ENCODE peak calls at places on chromosomes 13 and 19, in nine cellular contexts. One of them, this sample, is unnamed.

GRCh38 chr13:30373727-30374126 is 48.6 kb upstream of the UBE2L5 start:
- DNase-seq in PC-9: no peak
- DNase-seq in ovary: no peak
- DNase-seq in CD4-positive, alpha-beta memory T cell: no peak
- DNase-seq in astrocyte: no peak
- DNase-seq in right lobe of liver: no peak
- DNase-seq in A549: no peak
- DNase-seq in aorta: peak; percentile 60
- DNase-seq in small intestine: no peak
- DNase-seq in this sample: no peak

GRCh38 chr19:558770-559439 is 13.5 kb upstream of the BSG start:
- DNase-seq in PC-9: no peak
- DNase-seq in ovary: peak; percentile 77
- DNase-seq in CD4-positive, alpha-beta memory T cell: no peak
- DNase-seq in astrocyte: no peak
- DNase-seq in right lobe of liver: no peak
- DNase-seq in A549: no peak
- DNase-seq in aorta: no peak
- DNase-seq in small intestine: no peak
- DNase-seq in this sample: no peak

GRCh38 chr13:108087813-108088212 is 127.5 kb downstream of the LIG4 start:
- DNase-seq in PC-9: no peak
- DNase-seq in ovary: no peak
- DNase-seq in CD4-positive, alpha-beta memory T cell: no peak
- DNase-seq in astrocyte: no peak
- DNase-seq in right lobe of liver: no peak
- DNase-seq in A549: no peak
- DNase-seq in aorta: no peak
- DNase-seq in small intestine: no peak
- DNase-seq in this sample: no peak

GRCh38 chr19:4175669-4175931 is 6.8 kb downstream of the SIRT6 start:
- DNase-seq in PC-9: no peak
- DNase-seq in ovary: no peak
- DNase-seq in CD4-positive, alpha-beta memory T cell: no peak
- DNase-seq in astrocyte: no peak
- DNase-seq in right lobe of liver: no peak
- DNase-seq in A549: no peak
- DNase-seq in aorta: no peak
- DNase-seq in small intestine: no peak
- DNase-seq in this sample: no peak

GRCh38 chr19:13781547-13781946 is 7.3 kb downstream of the C19orf53 start:
- DNase-seq in PC-9: no peak
- DNase-seq in ovary: peak; percentile 67
- DNase-seq in CD4-positive, alpha-beta memory T cell: no peak
- DNase-seq in astrocyte: peak; percentile 91
- DNase-seq in right lobe of liver: no peak
- DNase-seq in A549: no peak
- DNase-seq in aorta: peak; percentile 92
- DNase-seq in small intestine: no peak
- DNase-seq in this sample: peak; percentile 82

GRCh38 chr19:49893135-49893534 is 3.6 kb downstream of the IL4I1 start:
- DNase-seq in PC-9: no peak
- DNase-seq in ovary: no peak
- DNase-seq in CD4-positive, alpha-beta memory T cell: no peak
- DNase-seq in astrocyte: no peak
- DNase-seq in right lobe of liver: no peak
- DNase-seq in A549: no peak
- DNase-seq in aorta: no peak
- DNase-seq in small intestine: no peak
- DNase-seq in this sample: no peak

GRCh38 chr13:57632276-57633140 is 964 bp downstream of the PCDH17 start:
- DNase-seq in PC-9: no peak
- DNase-seq in ovary: no peak
- DNase-seq in CD4-positive, alpha-beta memory T cell: no peak
- DNase-seq in astrocyte: peak; percentile 36
- DNase-seq in right lobe of liver: peak; percentile 29
- DNase-seq in A549: no peak
- DNase-seq in aorta: peak; percentile 41
- DNase-seq in small intestine: no peak
- DNase-seq in this sample: no peak

GRCh38 chr13:93066187-93066586 is 160.4 kb upstream of the GPC6 start:
- DNase-seq in PC-9: no peak
- DNase-seq in ovary: no peak
- DNase-seq in CD4-positive, alpha-beta memory T cell: no peak
- DNase-seq in astrocyte: peak; percentile 94
- DNase-seq in right lobe of liver: no peak
- DNase-seq in A549: no peak
- DNase-seq in aorta: no peak
- DNase-seq in small intestine: no peak
- DNase-seq in this sample: no peak

GRCh38 chr19:17357078-17357666 is 19.8 kb downstream of the GTPBP3 start:
- DNase-seq in PC-9: no peak
- DNase-seq in ovary: no peak
- DNase-seq in CD4-positive, alpha-beta memory T cell: no peak
- DNase-seq in astrocyte: no peak
- DNase-seq in right lobe of liver: no peak
- DNase-seq in A549: no peak
- DNase-seq in aorta: no peak
- DNase-seq in small intestine: no peak
- DNase-seq in this sample: no peak

GRCh38 chr19:17353386-17353785 is 16.0 kb downstream of the GTPBP3 start:
- DNase-seq in PC-9: no peak
- DNase-seq in ovary: no peak
- DNase-seq in CD4-positive, alpha-beta memory T cell: no peak
- DNase-seq in astrocyte: no peak
- DNase-seq in right lobe of liver: no peak
- DNase-seq in A549: no peak
- DNase-seq in aorta: no peak
- DNase-seq in small intestine: no peak
- DNase-seq in this sample: no peak

GRCh38 chr19:17359905-17360800 is 17.0 kb downstream of the PLVAP start:
- DNase-seq in PC-9: no peak
- DNase-seq in ovary: no peak
- DNase-seq in CD4-positive, alpha-beta memory T cell: no peak
- DNase-seq in astrocyte: no peak
- DNase-seq in right lobe of liver: no peak
- DNase-seq in A549: no peak
- DNase-seq in aorta: no peak
- DNase-seq in small intestine: no peak
- DNase-seq in this sample: no peak

GRCh38 chr19:17358395-17358794 is 18.7 kb downstream of the PLVAP start:
- DNase-seq in PC-9: no peak
- DNase-seq in ovary: no peak
- DNase-seq in CD4-positive, alpha-beta memory T cell: no peak
- DNase-seq in astrocyte: no peak
- DNase-seq in right lobe of liver: no peak
- DNase-seq in A549: peak; percentile 63
- DNase-seq in aorta: peak; percentile 79
- DNase-seq in small intestine: no peak
- DNase-seq in this sample: peak; percentile 63

GRCh38 chr19:17357724-17358123 is 19.4 kb downstream of the PLVAP start:
- DNase-seq in PC-9: no peak
- DNase-seq in ovary: no peak
- DNase-seq in CD4-positive, alpha-beta memory T cell: no peak
- DNase-seq in astrocyte: no peak
- DNase-seq in right lobe of liver: no peak
- DNase-seq in A549: no peak
- DNase-seq in aorta: no peak
- DNase-seq in small intestine: no peak
- DNase-seq in this sample: no peak
- H3K27ac ChIP-seq in PC-9: no peak overlapping the region
- H3K27ac ChIP-seq in ovary: no peak overlapping the region
- H3K27ac ChIP-seq in CD4-positive, alpha-beta memory T cell: no peak overlapping the region
- H3K27ac ChIP-seq in astrocyte: no peak overlapping the region
- H3K27ac ChIP-seq in right lobe of liver: no peak overlapping the region
- H3K27ac ChIP-seq in A549: peak overlapping the region; percentile 46
- H3K27ac ChIP-seq in aorta: no peak overlapping the region
- H3K27ac ChIP-seq in small intestine: no peak overlapping the region
- H3K27ac ChIP-seq in this sample: no peak overlapping the region

DNA sequence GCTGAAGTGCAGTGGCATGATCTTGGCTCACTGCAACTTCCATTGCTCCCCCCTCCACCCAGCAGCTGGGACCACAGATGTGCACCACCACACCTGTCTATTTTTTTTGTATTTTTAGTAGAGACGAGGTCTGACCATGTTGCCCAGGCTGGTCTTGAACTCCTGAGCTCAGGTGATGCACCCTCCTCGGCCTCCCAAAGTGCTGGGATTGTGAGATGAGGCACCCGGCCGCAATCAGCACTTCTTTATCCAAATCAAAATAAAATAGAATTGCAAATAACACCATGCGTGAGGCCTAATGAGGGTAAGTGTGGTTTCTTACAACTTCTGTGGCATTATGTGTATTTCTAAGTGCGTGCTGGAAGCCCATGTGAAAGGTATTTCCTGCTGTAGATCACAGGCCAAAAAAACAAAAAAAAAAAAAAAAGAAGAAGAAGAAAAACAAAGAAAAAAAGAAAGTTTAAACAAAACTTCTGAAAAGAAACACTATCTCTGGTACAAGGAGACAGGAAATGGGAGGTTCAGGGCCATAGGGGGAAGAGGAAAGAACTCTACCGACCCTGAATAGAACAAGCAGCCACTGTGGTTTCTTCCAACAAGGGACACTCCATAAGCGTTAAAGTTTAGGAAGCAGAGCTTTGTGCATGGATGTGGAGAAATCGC is 3.0 kb upstream of the GRAMD1A start:
- DNase-seq in PC-9: no peak
- DNase-seq in ovary: no peak
- DNase-seq in CD4-positive, alpha-beta memory T cell: peak; percentile 64
- DNase-seq in astrocyte: no peak
- DNase-seq in right lobe of liver: no peak
- DNase-seq in A549: no peak
- DNase-seq in aorta: no peak
- DNase-seq in small intestine: no peak
- DNase-seq in this sample: no peak
- H3K4me1 ChIP-seq in PC-9: peaks cover 20% of the 10 kb centered on the region
- H3K4me1 ChIP-seq in ovary: peaks cover 23% of the 10 kb centered on the region
- H3K4me1 ChIP-seq in CD4-positive, alpha-beta memory T cell: peaks cover 53% of the 10 kb centered on the region
- H3K4me1 ChIP-seq in astrocyte: peaks cover 9% of the 10 kb centered on the region
- H3K4me1 ChIP-seq in right lobe of liver: peaks cover 19% of the 10 kb centered on the region
- H3K4me1 ChIP-seq in A549: peaks cover 65% of the 10 kb centered on the region
- H3K4me1 ChIP-seq in aorta: no peaks in the 10 kb centered on the region
- H3K4me1 ChIP-seq in small intestine: peaks cover 6% of the 10 kb centered on the region
- H3K4me1 ChIP-seq in this sample: peaks cover 43% of the 10 kb centered on the region

GRCh38 chr13:106562301-106562700 is 5.6 kb downstream of the ARGLU1 start:
- DNase-seq in PC-9: no peak
- DNase-seq in ovary: no peak
- DNase-seq in CD4-positive, alpha-beta memory T cell: no peak
- DNase-seq in astrocyte: no peak
- DNase-seq in right lobe of liver: no peak
- DNase-seq in A549: no peak
- DNase-seq in aorta: no peak
- DNase-seq in small intestine: no peak
- DNase-seq in this sample: no peak

GRCh38 chr13:106565127-106565775 is 2.7 kb downstream of the ARGLU1 start:
- DNase-seq in PC-9: no peak
- DNase-seq in ovary: no peak
- DNase-seq in CD4-positive, alpha-beta memory T cell: no peak
- DNase-seq in astrocyte: no peak
- DNase-seq in right lobe of liver: no peak
- DNase-seq in A549: no peak
- DNase-seq in aorta: no peak
- DNase-seq in small intestine: no peak
- DNase-seq in this sample: no peak

GRCh38 chr13:106561551-106562170 is 6.3 kb downstream of the ARGLU1 start:
- DNase-seq in PC-9: no peak
- DNase-seq in ovary: no peak
- DNase-seq in CD4-positive, alpha-beta memory T cell: peak; percentile 9
- DNase-seq in astrocyte: peak; percentile 59
- DNase-seq in right lobe of liver: no peak
- DNase-seq in A549: no peak
- DNase-seq in aorta: no peak
- DNase-seq in small intestine: no peak
- DNase-seq in this sample: no peak

GRCh38 chr13:106558527-106558926 is 9.4 kb downstream of the ARGLU1 start:
- DNase-seq in PC-9: no peak
- DNase-seq in ovary: no peak
- DNase-seq in CD4-positive, alpha-beta memory T cell: no peak
- DNase-seq in astrocyte: no peak
- DNase-seq in right lobe of liver: no peak
- DNase-seq in A549: no peak
- DNase-seq in aorta: no peak
- DNase-seq in small intestine: no peak
- DNase-seq in this sample: no peak

DNA sequence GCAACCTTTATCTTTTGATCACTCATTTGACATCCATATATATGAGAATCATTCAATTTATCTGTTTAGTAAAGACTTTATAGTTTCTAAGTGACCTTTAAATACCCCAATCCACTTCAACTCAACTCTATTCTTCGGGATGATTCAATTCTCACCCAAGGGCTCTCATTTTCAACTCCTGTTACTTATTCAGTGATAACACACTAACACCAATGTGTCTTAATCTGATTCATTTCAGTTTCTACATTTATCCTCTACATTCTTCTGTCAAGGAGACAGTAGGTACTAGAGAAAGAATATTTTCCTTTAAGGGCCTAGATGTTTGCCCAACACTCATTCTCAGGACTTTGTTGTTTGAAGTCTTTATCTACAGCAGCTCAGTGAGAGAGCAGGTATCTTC is 7.1 kb downstream of the ARGLU1 start:
- DNase-seq in PC-9: no peak
- DNase-seq in ovary: no peak
- DNase-seq in CD4-positive, alpha-beta memory T cell: no peak
- DNase-seq in astrocyte: no peak
- DNase-seq in right lobe of liver: no peak
- DNase-seq in A549: no peak
- DNase-seq in aorta: no peak
- DNase-seq in small intestine: no peak
- DNase-seq in this sample: no peak
- H3K4me3 ChIP-seq in PC-9: no peak overlapping the region
- H3K4me3 ChIP-seq in ovary: no peak overlapping the region
- H3K4me3 ChIP-seq in CD4-positive, alpha-beta memory T cell: no peak overlapping the region
- H3K4me3 ChIP-seq in astrocyte: no peak overlapping the region
- H3K4me3 ChIP-seq in right lobe of liver: no peak overlapping the region
- H3K4me3 ChIP-seq in A549: no peak overlapping the region
- H3K4me3 ChIP-seq in aorta: no peak overlapping the region
- H3K4me3 ChIP-seq in small intestine: no peak overlapping the region
- H3K4me3 ChIP-seq in this sample: no peak overlapping the region

GRCh38 chr19:6248341-6248740 is 31.4 kb downstream of the MLLT1 start:
- DNase-seq in PC-9: no peak
- DNase-seq in ovary: no peak
- DNase-seq in CD4-positive, alpha-beta memory T cell: no peak
- DNase-seq in astrocyte: no peak
- DNase-seq in right lobe of liver: no peak
- DNase-seq in A549: no peak
- DNase-seq in aorta: no peak
- DNase-seq in small intestine: no peak
- DNase-seq in this sample: no peak

GRCh38 chr19:6250024-6250605 is 29.7 kb downstream of the MLLT1 start:
- DNase-seq in PC-9: no peak
- DNase-seq in ovary: no peak
- DNase-seq in CD4-positive, alpha-beta memory T cell: no peak
- DNase-seq in astrocyte: peak; percentile 86
- DNase-seq in right lobe of liver: no peak
- DNase-seq in A549: no peak
- DNase-seq in aorta: no peak
- DNase-seq in small intestine: no peak
- DNase-seq in this sample: no peak

GRCh38 chr19:6248856-6249255 is 30.9 kb downstream of the MLLT1 start:
- DNase-seq in PC-9: no peak
- DNase-seq in ovary: no peak
- DNase-seq in CD4-positive, alpha-beta memory T cell: no peak
- DNase-seq in astrocyte: no peak
- DNase-seq in right lobe of liver: no peak
- DNase-seq in A549: no peak
- DNase-seq in aorta: no peak
- DNase-seq in small intestine: no peak
- DNase-seq in this sample: no peak

GRCh38 chr19:6250909-6251308 is 28.9 kb downstream of the MLLT1 start:
- DNase-seq in PC-9: no peak
- DNase-seq in ovary: no peak
- DNase-seq in CD4-positive, alpha-beta memory T cell: no peak
- DNase-seq in astrocyte: no peak
- DNase-seq in right lobe of liver: no peak
- DNase-seq in A549: no peak
- DNase-seq in aorta: peak; percentile 50
- DNase-seq in small intestine: no peak
- DNase-seq in this sample: no peak

DNA sequence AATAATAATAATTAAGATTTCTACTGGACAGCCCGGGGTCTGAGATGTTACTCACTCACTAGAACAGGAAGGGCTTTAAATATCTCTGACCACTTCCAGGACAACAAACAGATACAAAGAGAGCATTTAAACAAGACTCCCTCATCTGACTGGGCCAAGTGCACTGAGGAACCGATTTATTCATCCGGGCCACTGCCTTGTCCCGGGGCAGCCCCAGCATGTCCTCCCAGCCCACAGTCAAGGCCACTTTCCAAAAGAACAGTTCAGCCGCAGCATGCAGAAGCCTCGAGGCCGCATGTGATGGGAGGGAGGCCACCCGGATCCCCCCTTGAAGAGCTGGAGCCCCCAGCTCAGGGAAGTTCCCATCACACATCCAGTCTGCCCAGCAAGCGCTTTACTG is 30.5 kb downstream of the MLLT1 start:
- DNase-seq in PC-9: no peak
- DNase-seq in ovary: no peak
- DNase-seq in CD4-positive, alpha-beta memory T cell: no peak
- DNase-seq in astrocyte: peak; percentile 27
- DNase-seq in right lobe of liver: no peak
- DNase-seq in A549: no peak
- DNase-seq in aorta: no peak
- DNase-seq in small intestine: no peak
- DNase-seq in this sample: no peak
- H3K27ac ChIP-seq in PC-9: no peak overlapping the region
- H3K27ac ChIP-seq in ovary: no peak overlapping the region
- H3K27ac ChIP-seq in CD4-positive, alpha-beta memory T cell: no peak overlapping the region
- H3K27ac ChIP-seq in astrocyte: peak overlapping the region; percentile 69
- H3K27ac ChIP-seq in right lobe of liver: no peak overlapping the region
- H3K27ac ChIP-seq in A549: no peak overlapping the region
- H3K27ac ChIP-seq in aorta: no peak overlapping the region
- H3K27ac ChIP-seq in small intestine: no peak overlapping the region
- H3K27ac ChIP-seq in this sample: peak overlapping the region; percentile 16